ENCODE peak calls at places on chromosomes 12 and 14, in four cellular contexts. V is body of pancreas, M is GM19239, L is RKO. N is an unnamed sample.

GRCh38 chr14:76639606-76640272 is 121.5 kb upstream of the VASH1 start:
- DNase-seq in V (no peak), M (no peak), L (no peak), N (no peak)

GRCh38 chr12:25950329-25951115 is 8.0 kb upstream of the RASSF8 start:
- DNase-seq in V (no peak), M (no peak), L (peak), N (no peak)

GRCh38 chr14:33738481-33738880 is 212.4 kb downstream of the EGLN3 start:
- DNase-seq in V (no peak), M (no peak), L (no peak), N (no peak)

GRCh38 chr12:78146365-78146772 is 315.7 kb downstream of the NAV3 start:
- DNase-seq in V (no peak), M (no peak), L (peak), N (no peak)

GRCh38 chr12:39499296-39499695 is 56.4 kb upstream of the KIF21A start:
- DNase-seq in V (no peak), M (no peak), L (no peak), N (no peak)

GRCh38 chr14:68974759-68975347 is 4.2 kb downstream of the ACTN1 start:
- DNase-seq in V (no peak), M (no peak), L (no peak), N (no peak)

GRCh38 chr12:130948751-130949150 is 5.0 kb upstream of the ADGRD1 start:
- DNase-seq in V (no peak), M (no peak), L (no peak), N (no peak)

GRCh38 chr14:23094666-23095195 is at the start of gene ACIN1:
- DNase-seq in V (peak), M (no peak), L (peak), N (no peak)

GRCh38 chr14:72615511-72616121 is 278.3 kb downstream of the DPF3 start:
- DNase-seq in V (no peak), M (no peak), L (no peak), N (no peak)

GRCh38 chr12:16611146-16611545 is 5.2 kb upstream of the LMO3 start:
- DNase-seq in V (no peak), M (no peak), L (no peak), N (no peak)

GRCh38 chr12:13171921-13172859 is 24.3 kb upstream of the EMP1 start:
- DNase-seq in V (no peak), M (no peak), L (no peak), N (peak)

GRCh38 chr12:54993181-54993835 is 8.7 kb upstream of the TESPA1 start:
- DNase-seq in V (peak), M (peak), L (peak), N (no peak)

GRCh38 chr14:69387311-69387710 is 10.8 kb downstream of the ERH start:
- DNase-seq in V (no peak), M (no peak), L (no peak), N (no peak)

GRCh38 chr12:20457582-20457981 is 89.2 kb downstream of the PDE3A start:
- DNase-seq in V (no peak), M (no peak), L (no peak), N (no peak)

GRCh38 chr12:28497889-28498411 is 307.7 kb downstream of the CCDC91 start:
- DNase-seq in V (no peak), M (no peak), L (no peak), N (no peak)

GRCh38 chr14:89473979-89474378 is 56.9 kb upstream of the FOXN3 start:
- DNase-seq in V (no peak), M (no peak), L (no peak), N (no peak)

N was measured in epithelial cell of proximal tubule.